ENCODE peak calls at places on chromosome 11, in five cellular contexts. P is AG09319; U is HAP-1; B is fibroblast of pulmonary artery; Z is activated naive CD4-positive, alpha-beta T cell treated with anti-CD3 and anti-CD28 coated beads for 36 hours. E is an unnamed sample.

GRCh38 chr11:89067264-89067663 is 1.5 kb upstream of the GRM5 start:
- DNase-seq in B (no peak), Z (no peak), P (no peak), U (no peak), E (no peak)

GRCh38 chr11:60625262-60625661 is 74.2 kb upstream of the MS4A8 start:
- DNase-seq in B (peak; percentile 17), U (peak; percentile 52), Z (peak; percentile 17), P (no peak), E (peak; percentile 62)

GRCh38 chr11:122170815-122171475 is 54.9 kb upstream of the BLID start:
- DNase-seq in B (peak; percentile 57), P (no peak), Z (no peak), U (no peak), E (peak; percentile 97)

GRCh38 chr11:118264568-118265470 is 722 bp upstream of the MPZL2 start:
- DNase-seq in Z (no peak), U (no peak), B (no peak), P (no peak), E (no peak)

GRCh38 chr11:93939084-93939780 is 81.9 kb upstream of the HEPHL1 start:
- DNase-seq in P (no peak), U (no peak), Z (no peak), B (no peak), E (peak; percentile 55)

GRCh38 chr11:45414082-45414481 is 127.9 kb upstream of the SYT13 start:
- DNase-seq in U (no peak), B (no peak), Z (no peak), P (no peak), E (no peak)

GRCh38 chr11:61491736-61492395 is 16.7 kb upstream of the LRRC10B start:
- DNase-seq in U (no peak), B (no peak), P (no peak), Z (no peak), E (no peak)

GRCh38 chr11:96798445-96798844 is 408.6 kb downstream of the JRKL start:
- DNase-seq in U (no peak), Z (no peak), B (no peak), P (no peak), E (no peak)

GRCh38 chr11:76455331-76455730 is 10.5 kb downstream of the EMSY start:
- DNase-seq in B (peak; percentile 15), P (no peak), Z (no peak), U (peak; percentile 89), E (no peak)

GRCh38 chr11:76315182-76315853 is 65.6 kb downstream of the THAP12 start:
- DNase-seq in B (no peak), Z (no peak), U (no peak), P (no peak), E (no peak)

GRCh38 chr11:115207166-115207591 is 297.0 kb downstream of the CADM1 start:
- DNase-seq in P (no peak), Z (no peak), B (no peak), U (no peak), E (no peak)

GRCh38 chr11:35260342-35260985 is 121.5 kb downstream of the CD44 start:
- DNase-seq in B (peak; percentile 68), Z (no peak), P (peak; percentile 73), U (no peak), E (peak; percentile 91)

GRCh38 chr11:104772806-104773241 is 125.4 kb downstream of the CASP12 start:
- DNase-seq in U (no peak), Z (peak; percentile 20), P (peak; percentile 70), B (peak; percentile 89), E (peak; percentile 96)

GRCh38 chr11:85279267-85279666 is 347.9 kb downstream of the DLG2 start:
- DNase-seq in P (no peak), B (no peak), U (no peak), Z (no peak), E (no peak)

GRCh38 chr11:95922099-95922498 is 1.8 kb downstream of the MTMR2 start:
- DNase-seq in U (no peak), P (no peak), Z (no peak), B (peak; percentile 30), E (peak; percentile 28)

GRCh38 chr11:8722156-8722555 is 39.6 kb downstream of the RPL27A start:
- DNase-seq in B (peak; percentile 58), U (no peak), P (no peak), Z (no peak), E (peak; percentile 65)

GRCh38 chr11:111177037-111177988 is 68.2 kb upstream of the POU2AF2 start:
- DNase-seq in P (no peak), Z (no peak), B (no peak), U (no peak), E (no peak)

GRCh38 chr11:92225206-92225562 is 566 bp downstream of the FAT3 start:
- DNase-seq in B (peak; percentile 8), P (no peak), Z (no peak), U (no peak), E (no peak)

GRCh38 chr11:126140106-126140931 is 71.1 kb downstream of the RPUSD4 start:
- DNase-seq in Z (no peak), P (no peak), B (no peak), U (no peak), E (no peak)

GRCh38 chr11:61917357-61918109 is at the start of gene RAB3IL1:
- DNase-seq in P (no peak), Z (peak; percentile 63), B (peak; percentile 53), U (peak; percentile 72), E (peak; percentile 27)

GRCh38 chr11:7278314-7278917 is 26.7 kb downstream of the SYT9 start:
- DNase-seq in P (peak; percentile 4), B (peak; percentile 57), U (peak; percentile 51), Z (no peak), E (peak; percentile 44)

GRCh38 chr11:57551941-57552340 is 14.5 kb downstream of the SMTNL1 start:
- DNase-seq in B (no peak), Z (no peak), P (no peak), U (no peak), E (no peak)

GRCh38 chr11:64742087-64742939 is 1.6 kb downstream of the RASGRP2 start:
- DNase-seq in P (no peak), Z (peak; percentile 53), U (peak; percentile 34), B (no peak), E (no peak)

GRCh38 chr11:60854140-60854846 is 1.5 kb downstream of the PTGDR2 start:
- DNase-seq in Z (no peak), P (no peak), B (no peak), U (no peak), E (no peak)

GRCh38 chr11:71364176-71364671 is 84.0 kb downstream of the DHCR7 start:
- DNase-seq in Z (no peak), U (no peak), P (no peak), B (no peak), E (no peak)

GRCh38 chr11:46238078-46238966 is 39.1 kb upstream of the CREB3L1 start:
- DNase-seq in B (peak; percentile 85), P (no peak), U (no peak), Z (peak; percentile 77), E (peak; percentile 65)

GRCh38 chr11:63567044-63567840 is 4.1 kb upstream of the PLAAT2 start:
- DNase-seq in U (peak; percentile 55), Z (peak; percentile 73), B (peak; percentile 84), P (peak; percentile 60), E (peak; percentile 91)

GRCh38 chr11:88292156-88292844 is 45.2 kb downstream of the CTSC start:
- DNase-seq in P (peak; percentile 18), B (peak; percentile 50), U (no peak), Z (no peak), E (peak; percentile 51)

GRCh38 chr11:102950622-102951081 is 4.9 kb downstream of the MMP13 start:
- DNase-seq in U (no peak), Z (no peak), B (peak; percentile 65), P (peak; percentile 81), E (peak; percentile 60)

GRCh38 chr11:10934293-10934850 is 76.5 kb upstream of the ZBED5 start:
- DNase-seq in U (peak; percentile 48), Z (peak; percentile 46), B (no peak), P (no peak), E (no peak)

E was measured in fibroblast of mammary gland.